ENCODE peak calls at places on chromosomes 12 and 14, in eight cellular contexts. H is H1, U is suprapubic skin, X is Peyer's patch, Z is mesendoderm, A is left ventricle myocardium inferior, T is IMR-90, S is NT2/D1. R is an unnamed sample.

GRCh38 chr14:95667251-95667693 is 19.0 kb upstream of the TCL1B start:
- DNase-seq in X (no peak), A (no peak), Z (no peak), S (no peak), U (no peak), T (no peak), H (no peak), R (no peak)

GRCh38 chr14:64722842-64723447 is 18.7 kb downstream of the PLEKHG3 start:
- DNase-seq in T (no peak), Z (no peak), A (no peak), S (no peak), U (no peak), H (no peak), X (peak; percentile 19), R (no peak)

GRCh38 chr14:90664911-90665695 is 151.1 kb downstream of the TTC7B start:
- DNase-seq in T (peak; percentile 15), Z (no peak), A (no peak), H (peak; percentile 23), U (no peak), S (no peak), X (no peak), R (no peak)

GRCh38 chr14:91996951-91997371 is 42.9 kb downstream of the TRIP11 start:
- DNase-seq in Z (peak; percentile 71), S (peak; percentile 43), A (no peak), H (no peak), U (no peak), X (no peak), T (peak; percentile 72), R (peak; percentile 89)

GRCh38 chr12:19150273-19150895 is 20.9 kb downstream of the PLEKHA5 start:
- DNase-seq in H (no peak), T (no peak), X (no peak), U (no peak), S (no peak), A (no peak), Z (no peak), R (peak; percentile 19)

GRCh38 chr12:81502912-81503695 is 256.0 kb downstream of the PPFIA2 start:
- DNase-seq in U (no peak), H (no peak), Z (no peak), T (peak; percentile 45), X (no peak), A (no peak), S (no peak), R (peak; percentile 75)

GRCh38 chr14:88961214-88961613 is 136.8 kb downstream of the TTC8 start:
- DNase-seq in A (no peak), H (no peak), Z (no peak), S (no peak), T (no peak), X (no peak), U (no peak), R (no peak)

GRCh38 chr12:92581579-92581978 is 121.2 kb upstream of the PLEKHG7 start:
- DNase-seq in Z (no peak), T (no peak), A (no peak), U (no peak), X (no peak), S (no peak), H (no peak), R (no peak)

GRCh38 chr12:91502208-91502607 is 319.6 kb upstream of the DCN start:
- DNase-seq in S (no peak), T (no peak), Z (no peak), X (no peak), H (no peak), A (no peak), U (no peak), R (no peak)

GRCh38 chr14:101197595-101198397 is 294.3 kb upstream of the RTL1 start:
- DNase-seq in H (no peak), U (no peak), T (no peak), Z (no peak), A (no peak), S (no peak), X (peak; percentile 35), R (no peak)

GRCh38 chr12:55908726-55909512 is 18.8 kb downstream of the PYM1 start:
- DNase-seq in S (no peak), X (no peak), Z (no peak), H (no peak), T (peak; percentile 51), A (no peak), U (no peak), R (peak; percentile 38)

GRCh38 chr14:47948981-47949380 is 273.6 kb upstream of the MDGA2 start:
- DNase-seq in Z (peak; percentile 5), A (no peak), S (no peak), T (no peak), U (no peak), H (no peak), X (no peak), R (no peak)

GRCh38 chr14:22555573-22556011 is 33.4 kb downstream of the DAD1 start:
- DNase-seq in Z (no peak), H (no peak), U (no peak), S (no peak), T (peak; percentile 52), X (no peak), A (no peak), R (no peak)

GRCh38 chr14:85250369-85250768 is 279.6 kb upstream of the FLRT2 start:
- DNase-seq in A (no peak), T (no peak), H (no peak), X (no peak), Z (peak; percentile 90), U (no peak), S (peak; percentile 27), R (no peak)

DNA sequence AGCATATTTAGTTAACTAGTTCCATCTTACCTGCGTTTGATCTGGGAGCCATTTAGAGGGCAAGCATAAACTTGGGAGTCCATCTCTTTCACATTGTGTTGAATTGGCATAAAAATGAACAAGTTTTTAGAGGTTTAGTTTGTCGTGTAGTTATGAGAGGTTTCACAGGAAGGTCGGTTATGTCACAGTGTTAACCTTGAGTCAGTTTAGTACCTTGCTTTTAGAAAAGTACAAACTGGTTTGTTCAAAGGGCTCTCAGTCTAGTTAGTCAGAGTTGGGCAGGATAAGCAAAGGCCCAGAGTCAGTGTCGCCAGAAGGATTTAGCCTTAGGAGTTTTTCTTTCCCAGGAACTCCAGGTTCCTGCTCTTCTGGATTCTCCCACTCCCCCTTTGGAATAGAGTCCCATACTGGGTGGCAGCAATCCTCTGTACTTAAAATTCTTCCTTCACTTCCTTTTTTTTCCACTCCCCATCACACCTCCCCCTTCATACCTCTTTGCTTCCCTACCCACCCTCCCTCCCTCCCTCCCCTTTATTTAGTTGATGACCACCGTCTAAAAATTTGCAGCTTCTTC is 12.0 kb downstream of the PCBP2 start:
- DNase-seq in X (no peak), Z (no peak), S (no peak), U (no peak), T (no peak), A (no peak), H (no peak), R (no peak)
- H3K36me3 ChIP-seq in X (peaks cover 100% of the 10 kb centered on the region), Z (peaks cover 64% of the 10 kb centered on the region), S (peaks cover 99% of the 10 kb centered on the region), U (peaks cover 100% of the 10 kb centered on the region), T (peaks cover 84% of the 10 kb centered on the region), A (peaks cover 100% of the 10 kb centered on the region), H (peaks cover 91% of the 10 kb centered on the region), R (peaks cover 99% of the 10 kb centered on the region)

GRCh38 chr12:108724054-108724889 is 7.0 kb downstream of the CORO1C start:
- DNase-seq in A (no peak), X (no peak), U (no peak), H (no peak), Z (peak; percentile 39), T (peak; percentile 74), S (no peak), R (no peak)

GRCh38 chr12:108722463-108722862 is 8.9 kb downstream of the CORO1C start:
- DNase-seq in S (no peak), H (no peak), X (no peak), Z (no peak), A (no peak), U (no peak), T (no peak), R (no peak)

GRCh38 chr12:108722992-108723766 is 8.1 kb downstream of the CORO1C start:
- DNase-seq in H (no peak), X (no peak), A (no peak), Z (peak; percentile 30), U (no peak), T (peak; percentile 95), S (no peak), R (peak; percentile 79)

GRCh38 chr12:108721824-108722223 is 9.5 kb downstream of the CORO1C start:
- DNase-seq in T (no peak), U (no peak), A (no peak), X (no peak), S (no peak), H (no peak), Z (no peak), R (no peak)

DNA sequence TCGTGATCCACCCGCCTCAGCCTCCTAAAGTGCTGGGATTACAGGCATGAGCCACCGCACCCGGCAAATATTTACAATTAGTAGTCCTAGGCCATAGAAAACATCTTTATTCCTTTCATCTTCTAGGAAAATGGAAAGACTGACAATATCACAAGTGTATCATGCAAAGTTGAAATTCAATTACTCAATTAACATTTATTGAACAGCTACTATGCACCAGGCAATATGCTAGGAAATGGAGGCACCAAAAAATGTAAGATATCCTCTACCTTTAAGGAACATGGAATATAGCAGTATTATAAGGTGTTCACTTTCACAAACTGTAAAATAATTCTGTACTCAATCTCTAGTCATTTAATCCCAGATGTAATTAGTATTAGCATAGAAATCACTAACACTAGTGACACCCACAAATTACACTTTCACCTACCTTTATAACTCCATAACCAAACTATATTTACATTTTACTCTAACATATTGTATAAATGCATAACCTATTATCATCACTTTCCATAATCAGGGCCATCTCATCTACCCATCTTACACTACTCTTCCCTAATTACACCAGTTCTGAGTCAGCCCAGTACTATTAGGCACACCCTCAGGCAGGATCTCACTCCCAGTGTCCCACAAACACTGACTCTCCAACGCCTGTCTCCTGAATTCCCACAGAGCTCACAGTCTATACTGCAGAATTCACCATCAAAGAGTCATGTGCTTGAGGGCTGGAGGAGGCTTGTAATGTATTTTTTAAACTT is 10.4 kb downstream of the CORO1C start:
- DNase-seq in S (no peak), X (no peak), H (no peak), T (no peak), A (no peak), U (no peak), Z (peak; percentile 66), R (peak; percentile 66)
- H3K4me1 ChIP-seq in S (no peaks in the 10 kb centered on the region), X (no peaks in the 10 kb centered on the region), H (peaks cover 19% of the 10 kb centered on the region), T (peaks cover 37% of the 10 kb centered on the region), A (peaks cover 94% of the 10 kb centered on the region), U (peaks cover 58% of the 10 kb centered on the region), Z (peaks cover 10% of the 10 kb centered on the region), R (peaks cover 51% of the 10 kb centered on the region)

GRCh38 chr12:3036901-3037600 is 40.1 kb upstream of the TSPAN9 start:
- DNase-seq in Z (no peak), X (no peak), S (no peak), H (no peak), A (no peak), T (no peak), U (no peak), R (no peak)
- H3K36me3 ChIP-seq in Z (peaks cover 6% of the 10 kb centered on the region), X (no peaks in the 10 kb centered on the region), S (peaks cover 92% of the 10 kb centered on the region), H (peaks cover 23% of the 10 kb centered on the region), A (no peaks in the 10 kb centered on the region), T (peaks cover 19% of the 10 kb centered on the region), U (peaks cover 19% of the 10 kb centered on the region), R (peaks cover 9% of the 10 kb centered on the region)

GRCh38 chr12:58580095-58580494 is 340.2 kb downstream of the LRIG3 start:
- DNase-seq in U (no peak), S (no peak), T (peak; percentile 25), H (no peak), A (no peak), Z (no peak), X (no peak), R (no peak)

GRCh38 chr12:58576071-58576470 is 344.2 kb downstream of the LRIG3 start:
- DNase-seq in S (no peak), U (no peak), X (no peak), Z (no peak), T (peak; percentile 7), A (no peak), H (no peak), R (no peak)

GRCh38 chr12:58575281-58575680 is 345.0 kb downstream of the LRIG3 start:
- DNase-seq in A (no peak), T (peak; percentile 94), U (no peak), H (no peak), X (no peak), S (no peak), Z (no peak), R (peak; percentile 62)

GRCh38 chr12:58576965-58577364 is 343.3 kb downstream of the LRIG3 start:
- DNase-seq in H (no peak), A (no peak), T (no peak), S (no peak), X (no peak), Z (no peak), U (no peak), R (no peak)
- H3K4me1 ChIP-seq in H (no peaks in the 10 kb centered on the region), A (no peaks in the 10 kb centered on the region), T (peaks cover 3% of the 10 kb centered on the region), S (no peaks in the 10 kb centered on the region), X (no peaks in the 10 kb centered on the region), Z (no peaks in the 10 kb centered on the region), U (peaks cover 2% of the 10 kb centered on the region), R (peaks cover 28% of the 10 kb centered on the region)

R was measured in adipocyte.